ENCODE peak calls at places on chromosomes 16 and 17, in eight cellular contexts. L is stomach, A is GM10248, S is endodermal cell, T is PC-3, N is AG04450, Z is HCT116, H is Peyer's patch. P is an unnamed sample.

GRCh38 chr16:9647981-9648701 is 534.1 kb downstream of the GRIN2A start:
- DNase-seq in L (no peak), A (peak), S (no peak), T (peak), N (no peak), Z (no peak), H (no peak), P (peak)

GRCh38 chr16:9090101-9090959 is 1.1 kb upstream of the HAPSTR1 start:
- DNase-seq in L (peak), A (peak), S (peak), T (peak), N (no peak), Z (no peak), H (peak), P (peak)

GRCh38 chr16:77860944-77861343 is 72.6 kb downstream of the VAT1L start:
- DNase-seq in L (no peak), A (no peak), S (no peak), T (no peak), N (no peak), Z (no peak), H (no peak), P (no peak)

GRCh38 chr16:1026784-1027415 is 45.3 kb downstream of the SOX8 start:
- DNase-seq in L (no peak), A (no peak), S (no peak), T (no peak), N (no peak), Z (no peak), H (no peak), P (no peak)

GRCh38 chr16:29806096-29806579 is at the start of gene MAZ:
- DNase-seq in L (no peak), A (peak), S (no peak), T (no peak), N (peak), Z (peak), H (no peak), P (peak)

GRCh38 chr16:69535123-69536050 is 30.4 kb upstream of the NFAT5 start:
- DNase-seq in L (no peak), A (no peak), S (peak), T (no peak), N (no peak), Z (no peak), H (no peak), P (no peak)

GRCh38 chr17:37133131-37133530 is 184.4 kb downstream of the AATF start:
- DNase-seq in L (no peak), A (no peak), S (no peak), T (no peak), N (no peak), Z (no peak), H (no peak), P (no peak)

GRCh38 chr17:79737046-79737921 is 6.5 kb downstream of the ENPP7 start:
- DNase-seq in L (no peak), A (no peak), S (no peak), T (no peak), N (no peak), Z (no peak), H (no peak), P (no peak)

GRCh38 chr17:52170963-52171572 is 12.6 kb upstream of the CA10 start:
- DNase-seq in L (peak), A (no peak), S (peak), T (peak), N (no peak), Z (no peak), H (no peak), P (no peak)

GRCh38 chr16:18816286-18816685 is 14.9 kb upstream of the ARL6IP1 start:
- DNase-seq in L (no peak), A (no peak), S (no peak), T (no peak), N (no peak), Z (no peak), H (no peak), P (no peak)

GRCh38 chr17:62995377-62995885 is 29.4 kb downstream of the TANC2 start:
- DNase-seq in L (peak), A (peak), S (peak), T (peak), N (no peak), Z (peak), H (no peak), P (peak)

GRCh38 chr16:54687043-54687655 is 243.5 kb upstream of the IRX5 start:
- DNase-seq in L (no peak), A (no peak), S (no peak), T (no peak), N (no peak), Z (no peak), H (no peak), P (no peak)

GRCh38 chr17:3770471-3770870 is 30.5 kb downstream of the ITGAE start:
- DNase-seq in L (no peak), A (peak), S (peak), T (no peak), N (no peak), Z (no peak), H (no peak), P (peak)

GRCh38 chr17:40139566-40140058 is 725 bp upstream of the CASC3 start:
- DNase-seq in L (no peak), A (no peak), S (no peak), T (no peak), N (no peak), Z (no peak), H (peak), P (no peak)

GRCh38 chr17:413016-413350 is 60.4 kb upstream of the RPH3AL start:
- DNase-seq in L (no peak), A (no peak), S (no peak), T (no peak), N (no peak), Z (no peak), H (no peak), P (no peak)

GRCh38 chr17:82267575-82268379 is 5.7 kb downstream of the CSNK1D start:
- DNase-seq in L (peak), A (no peak), S (no peak), T (peak), N (peak), Z (no peak), H (peak), P (no peak)

GRCh38 chr16:23107878-23108277 is 41.4 kb downstream of the USP31 start:
- DNase-seq in L (no peak), A (no peak), S (no peak), T (no peak), N (no peak), Z (no peak), H (no peak), P (no peak)

GRCh38 chr17:58370309-58370708 is 18.3 kb upstream of the SUPT4H1 start:
- DNase-seq in L (no peak), A (no peak), S (peak), T (no peak), N (no peak), Z (no peak), H (no peak), P (no peak)

GRCh38 chr17:73758245-73758644 is 114.0 kb upstream of the SDK2 start:
- DNase-seq in L (no peak), A (no peak), S (no peak), T (no peak), N (no peak), Z (no peak), H (no peak), P (no peak)

GRCh38 chr17:2250140-2251095 is 53.2 kb downstream of the SMG6 start:
- DNase-seq in L (no peak), A (no peak), S (no peak), T (no peak), N (no peak), Z (no peak), H (no peak), P (no peak)

GRCh38 chr17:59296190-59296589 is 35.3 kb upstream of the YPEL2 start:
- DNase-seq in L (no peak), A (no peak), S (no peak), T (peak), N (no peak), Z (no peak), H (no peak), P (no peak)

GRCh38 chr17:66791337-66791736 is 43.6 kb upstream of the CACNG5 start:
- DNase-seq in L (no peak), A (no peak), S (peak), T (no peak), N (no peak), Z (no peak), H (no peak), P (no peak)

GRCh38 chr17:82948081-82948511 is 108.3 kb upstream of the ZNF750 start:
- DNase-seq in L (no peak), A (no peak), S (no peak), T (no peak), N (no peak), Z (no peak), H (peak), P (no peak)

GRCh38 chr17:79809530-79810137 is 12.8 kb upstream of the CBX8 start:
- DNase-seq in L (peak), A (no peak), S (peak), T (no peak), N (no peak), Z (no peak), H (no peak), P (no peak)

GRCh38 chr17:17874478-17874877 is 37.7 kb upstream of the SREBF1 start:
- DNase-seq in L (no peak), A (no peak), S (no peak), T (peak), N (peak), Z (no peak), H (no peak), P (no peak)

GRCh38 chr16:29710227-29711219 is 31.5 kb downstream of the QPRT start:
- DNase-seq in L (no peak), A (peak), S (peak), T (peak), N (peak), Z (peak), H (no peak), P (peak)

GRCh38 chr16:929674-930073 is 41.1 kb downstream of the LMF1 start:
- DNase-seq in L (no peak), A (no peak), S (no peak), T (no peak), N (no peak), Z (no peak), H (no peak), P (no peak)

GRCh38 chr17:46889992-46890564 is 32.9 kb upstream of the GOSR2 start:
- DNase-seq in L (no peak), A (no peak), S (peak), T (no peak), N (no peak), Z (no peak), H (no peak), P (no peak)

GRCh38 chr17:12982224-12982623 is 35.6 kb downstream of the ELAC2 start:
- DNase-seq in L (no peak), A (no peak), S (no peak), T (no peak), N (no peak), Z (no peak), H (no peak), P (no peak)

GRCh38 chr17:6654816-6655731 is 3.5 kb downstream of the C17orf100 start:
- DNase-seq in L (peak), A (no peak), S (peak), T (no peak), N (no peak), Z (no peak), H (peak), P (no peak)

GRCh38 chr16:27644165-27644564 is 94.2 kb downstream of the KATNIP start:
- DNase-seq in L (no peak), A (no peak), S (no peak), T (no peak), N (no peak), Z (no peak), H (no peak), P (no peak)

GRCh38 chr17:74736423-74737298 is at the start of gene RAB37:
- DNase-seq in L (peak), A (peak), S (peak), T (no peak), N (no peak), Z (peak), H (peak), P (peak)

GRCh38 chr17:38749222-38750043 is 1.3 kb upstream of the PCGF2 start:
- DNase-seq in L (peak), A (no peak), S (peak), T (peak), N (no peak), Z (peak), H (peak), P (peak)

GRCh38 chr16:31386157-31386984 is 6.8 kb upstream of the ITGAD start:
- DNase-seq in L (no peak), A (peak), S (peak), T (peak), N (no peak), Z (peak), H (no peak), P (peak)

GRCh38 chr16:10552998-10553491 is 27.4 kb downstream of the EMP2 start:
- DNase-seq in L (peak), A (peak), S (peak), T (no peak), N (no peak), Z (no peak), H (no peak), P (peak)

GRCh38 chr16:4375717-4376116 is 4.1 kb downstream of the VASN start:
- DNase-seq in L (no peak), A (no peak), S (peak), T (no peak), N (no peak), Z (no peak), H (no peak), P (no peak)

GRCh38 chr16:83068686-83069085 is 441.9 kb downstream of the CDH13 start:
- DNase-seq in L (no peak), A (no peak), S (no peak), T (no peak), N (no peak), Z (no peak), H (no peak), P (no peak)
- TF ChIP-seq CTCF in L (no peak), A (no peak), S (no peak), T (no peak), N (peak), Z (no peak), H (peak), P (no peak)

DNA sequence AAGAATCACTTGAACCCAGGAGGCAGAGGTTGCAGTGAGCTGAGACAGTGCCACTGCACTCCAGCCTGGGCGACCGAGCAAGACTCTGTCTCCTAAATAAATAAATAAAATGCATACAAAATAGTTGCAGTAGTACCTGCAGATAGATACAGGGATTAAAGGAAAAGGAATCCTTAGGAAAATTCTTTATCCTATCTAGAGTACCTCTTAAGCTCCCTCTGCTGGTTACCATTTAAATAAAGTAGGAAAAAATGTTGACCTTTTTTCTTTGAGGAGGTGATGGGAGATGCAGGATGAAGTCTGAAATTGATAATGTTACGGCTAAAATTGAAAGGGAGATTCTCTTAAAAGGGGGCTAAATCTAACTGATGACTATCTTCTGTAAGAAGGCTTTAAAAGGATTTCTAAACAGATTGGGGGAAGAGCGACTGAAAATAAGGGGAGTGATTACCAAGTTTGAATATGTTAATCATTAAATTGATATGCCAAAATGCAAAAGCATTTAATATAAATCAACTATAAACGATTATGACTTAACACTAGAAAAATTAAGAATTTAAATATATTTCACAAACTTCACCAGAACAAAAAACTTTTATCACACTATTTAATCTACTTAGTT is 29.4 kb downstream of the C16orf87 start:
- DNase-seq in L (no peak), A (no peak), S (no peak), T (peak), N (no peak), Z (no peak), H (no peak), P (no peak)
- TF ChIP-seq CTCF in L (peak), A (no peak), S (peak), T (peak), N (peak), Z (peak), H (peak), P (no peak)

GRCh38 chr17:4997302-4998026 is at the start of the genes INCA1 and KIF1C:
- DNase-seq in L (peak), A (peak), S (peak), T (peak), N (peak), Z (peak), H (peak), P (peak)
- TF ChIP-seq CTCF in L (peak), A (no peak), S (peak), T (no peak), N (no peak), Z (no peak), H (peak), P (no peak)

DNA sequence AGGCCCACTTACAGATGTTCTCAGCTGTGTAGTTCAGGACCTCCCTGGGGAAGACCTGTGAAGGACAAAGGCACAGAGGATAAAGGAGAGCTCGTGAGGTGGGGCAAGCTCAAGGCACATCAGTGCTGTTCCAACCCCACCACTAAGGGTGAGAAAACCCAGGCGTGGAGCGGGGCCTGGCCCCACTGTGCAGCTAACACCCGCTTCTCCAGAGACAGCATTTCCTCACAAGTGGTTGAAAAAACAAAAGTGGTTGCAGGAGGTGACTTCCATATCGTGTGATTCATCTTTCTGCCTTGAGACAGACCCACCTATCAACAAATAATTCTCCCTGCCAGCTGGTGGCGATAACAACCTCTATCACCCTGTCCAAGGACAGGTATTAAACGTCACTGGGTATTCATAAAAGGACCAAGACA is 30.0 kb downstream of the SNN start:
- DNase-seq in L (no peak), A (no peak), S (no peak), T (peak), N (no peak), Z (no peak), H (no peak), P (no peak)
- TF ChIP-seq CTCF in L (no peak), A (no peak), S (peak), T (peak), N (peak), Z (peak), H (peak), P (no peak)

GRCh38 chr17:42740699-42741098 is 4.1 kb downstream of the EZH1 start:
- DNase-seq in L (no peak), A (no peak), S (no peak), T (no peak), N (no peak), Z (no peak), H (no peak), P (no peak)

GRCh38 chr17:42748202-42748905 is 3.5 kb upstream of the EZH1 start:
- DNase-seq in L (no peak), A (no peak), S (no peak), T (no peak), N (no peak), Z (no peak), H (no peak), P (no peak)

GRCh38 chr17:42744806-42745617 is at the start of gene EZH1:
- DNase-seq in L (peak), A (peak), S (peak), T (peak), N (peak), Z (peak), H (peak), P (peak)

GRCh38 chr17:42743595-42744282 is 1.1 kb downstream of the EZH1 start:
- DNase-seq in L (no peak), A (no peak), S (no peak), T (no peak), N (no peak), Z (no peak), H (no peak), P (no peak)

DNA sequence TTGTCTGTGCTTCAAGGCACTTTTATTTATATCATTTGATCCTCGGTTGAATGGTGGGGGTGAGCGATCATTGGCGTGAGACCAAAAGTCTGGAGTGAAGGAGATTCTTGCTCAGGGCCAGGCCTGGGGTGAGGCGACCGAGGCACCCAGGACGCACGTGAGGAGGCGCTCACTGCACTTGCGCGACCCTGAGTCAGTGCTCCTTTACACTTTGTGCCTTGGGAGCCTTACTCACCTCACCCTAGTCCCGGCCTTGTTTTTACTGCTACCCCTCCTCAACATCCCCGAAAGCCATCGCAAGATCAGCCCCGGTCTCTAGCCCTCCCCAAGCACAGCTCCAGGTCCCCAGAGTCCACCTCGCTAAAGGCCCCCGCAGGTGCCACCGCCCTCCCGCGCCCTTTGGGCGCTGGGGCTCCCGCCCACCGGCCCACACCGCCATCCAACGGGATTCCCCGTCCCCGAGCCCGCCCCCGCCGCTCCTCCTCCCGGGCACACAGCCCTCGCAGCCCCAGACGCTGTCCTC is 496 bp downstream of the EZH1 start:
- DNase-seq in L (peak), A (peak), S (no peak), T (peak), N (no peak), Z (peak), H (peak), P (peak)
- TF ChIP-seq CTCF in L (no peak), A (no peak), S (peak), T (peak), N (no peak), Z (no peak), H (no peak), P (no peak)

GRCh38 chr16:49755291-49755611 is 100.7 kb downstream of the ZNF423 start:
- DNase-seq in L (no peak), A (no peak), S (no peak), T (peak), N (peak), Z (peak), H (no peak), P (no peak)
- TF ChIP-seq CTCF in L (no peak), A (no peak), S (peak), T (peak), N (peak), Z (peak), H (peak), P (no peak)

DNA sequence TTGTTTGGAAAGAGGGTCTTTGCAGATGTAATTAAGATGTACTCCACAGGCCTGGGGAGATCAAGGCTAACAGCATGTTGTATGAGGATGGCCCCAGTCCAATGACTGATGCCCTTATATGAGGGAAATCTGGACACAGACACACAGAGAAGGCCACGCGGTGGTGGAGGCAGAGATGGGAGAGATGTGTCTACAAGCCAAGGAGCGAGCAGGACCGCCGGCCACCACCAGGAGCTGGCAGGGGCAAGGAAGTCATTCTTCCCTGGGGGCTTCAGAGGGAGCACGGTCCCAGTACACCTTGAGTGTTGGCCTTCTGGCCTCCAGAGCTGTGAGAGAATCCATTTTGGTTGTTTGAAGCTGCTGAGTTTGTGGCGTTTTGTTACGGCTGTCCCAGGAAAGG is 14.7 kb downstream of the SOCS3 start:
- DNase-seq in L (no peak), A (no peak), S (peak), T (no peak), N (no peak), Z (no peak), H (no peak), P (no peak)
- TF ChIP-seq CTCF in L (no peak), A (no peak), S (peak), T (no peak), N (no peak), Z (peak), H (no peak), P (no peak)